ENCODE peak calls at places on chromosomes 3 and 15, in nine cellular contexts. One of them, this sample, is unnamed.

GRCh38 chr3:4826237-4827100 is 152.8 kb upstream of the BHLHE40 start:
- DNase-seq in astrocyte of the spinal cord: peak; percentile 47
- DNase-seq in Peyer's patch: peak; percentile 88
- DNase-seq in breast epithelium: no peak
- DNase-seq in fibroblast of lung: peak; percentile 77
- DNase-seq in lower leg skin: peak; percentile 94
- DNase-seq in kidney: peak; percentile 95
- DNase-seq in fibroblast of pulmonary artery: peak; percentile 23
- DNase-seq in HFFc6: no peak
- DNase-seq in this sample: no peak

GRCh38 chr3:155870945-155871745 is 695 bp downstream of the GMPS start:
- DNase-seq in astrocyte of the spinal cord: no peak
- DNase-seq in Peyer's patch: peak; percentile 74
- DNase-seq in breast epithelium: peak; percentile 61
- DNase-seq in fibroblast of lung: peak; percentile 4
- DNase-seq in lower leg skin: peak; percentile 91
- DNase-seq in kidney: peak; percentile 85
- DNase-seq in fibroblast of pulmonary artery: no peak
- DNase-seq in HFFc6: peak; percentile 35
- DNase-seq in this sample: peak; percentile 20

GRCh38 chr3:108838411-108838810 is 15.8 kb downstream of the TRAT1 start:
- DNase-seq in astrocyte of the spinal cord: no peak
- DNase-seq in Peyer's patch: no peak
- DNase-seq in breast epithelium: no peak
- DNase-seq in fibroblast of lung: no peak
- DNase-seq in lower leg skin: no peak
- DNase-seq in kidney: no peak
- DNase-seq in fibroblast of pulmonary artery: no peak
- DNase-seq in HFFc6: no peak
- DNase-seq in this sample: no peak

GRCh38 chr15:48279608-48280007 is 51.6 kb upstream of the DUT start:
- DNase-seq in astrocyte of the spinal cord: no peak
- DNase-seq in Peyer's patch: no peak
- DNase-seq in breast epithelium: no peak
- DNase-seq in fibroblast of lung: no peak
- DNase-seq in lower leg skin: no peak
- DNase-seq in kidney: no peak
- DNase-seq in fibroblast of pulmonary artery: no peak
- DNase-seq in HFFc6: no peak
- DNase-seq in this sample: no peak

GRCh38 chr3:128307781-128308469 is 154.6 kb downstream of the EEFSEC start:
- DNase-seq in astrocyte of the spinal cord: no peak
- DNase-seq in Peyer's patch: no peak
- DNase-seq in breast epithelium: no peak
- DNase-seq in fibroblast of lung: no peak
- DNase-seq in lower leg skin: no peak
- DNase-seq in kidney: no peak
- DNase-seq in fibroblast of pulmonary artery: no peak
- DNase-seq in HFFc6: no peak
- DNase-seq in this sample: no peak

GRCh38 chr3:128807186-128807830 is 72.1 kb upstream of the ACAD9 start:
- DNase-seq in astrocyte of the spinal cord: no peak
- DNase-seq in Peyer's patch: no peak
- DNase-seq in breast epithelium: no peak
- DNase-seq in fibroblast of lung: no peak
- DNase-seq in lower leg skin: no peak
- DNase-seq in kidney: no peak
- DNase-seq in fibroblast of pulmonary artery: no peak
- DNase-seq in HFFc6: no peak
- DNase-seq in this sample: no peak

GRCh38 chr3:38205472-38205805 is 40.1 kb downstream of the OXSR1 start:
- DNase-seq in astrocyte of the spinal cord: no peak
- DNase-seq in Peyer's patch: no peak
- DNase-seq in breast epithelium: no peak
- DNase-seq in fibroblast of lung: no peak
- DNase-seq in lower leg skin: no peak
- DNase-seq in kidney: no peak
- DNase-seq in fibroblast of pulmonary artery: no peak
- DNase-seq in HFFc6: no peak
- DNase-seq in this sample: no peak

GRCh38 chr15:57322602-57323250 is 53.6 kb upstream of the CGNL1 start:
- DNase-seq in astrocyte of the spinal cord: no peak
- DNase-seq in Peyer's patch: no peak
- DNase-seq in breast epithelium: no peak
- DNase-seq in fibroblast of lung: no peak
- DNase-seq in lower leg skin: no peak
- DNase-seq in kidney: peak; percentile 41
- DNase-seq in fibroblast of pulmonary artery: no peak
- DNase-seq in HFFc6: no peak
- DNase-seq in this sample: no peak

GRCh38 chr15:50676799-50677483 is 9.7 kb downstream of the TRPM7 start:
- DNase-seq in astrocyte of the spinal cord: peak; percentile 33
- DNase-seq in Peyer's patch: no peak
- DNase-seq in breast epithelium: no peak
- DNase-seq in fibroblast of lung: peak; percentile 63
- DNase-seq in lower leg skin: no peak
- DNase-seq in kidney: no peak
- DNase-seq in fibroblast of pulmonary artery: peak; percentile 17
- DNase-seq in HFFc6: peak; percentile 41
- DNase-seq in this sample: peak; percentile 43

GRCh38 chr3:117919611-117920010 is 1115.0 kb downstream of the IGSF11 start:
- DNase-seq in astrocyte of the spinal cord: no peak
- DNase-seq in Peyer's patch: no peak
- DNase-seq in breast epithelium: no peak
- DNase-seq in fibroblast of lung: no peak
- DNase-seq in lower leg skin: no peak
- DNase-seq in kidney: no peak
- DNase-seq in fibroblast of pulmonary artery: no peak
- DNase-seq in HFFc6: no peak
- DNase-seq in this sample: no peak

GRCh38 chr3:117914540-117914939 is 1120.1 kb downstream of the IGSF11 start:
- DNase-seq in astrocyte of the spinal cord: no peak
- DNase-seq in Peyer's patch: no peak
- DNase-seq in breast epithelium: no peak
- DNase-seq in fibroblast of lung: no peak
- DNase-seq in lower leg skin: no peak
- DNase-seq in kidney: no peak
- DNase-seq in fibroblast of pulmonary artery: no peak
- DNase-seq in HFFc6: no peak
- DNase-seq in this sample: no peak

GRCh38 chr3:117912352-117912751 is 1122.3 kb downstream of the IGSF11 start:
- DNase-seq in astrocyte of the spinal cord: no peak
- DNase-seq in Peyer's patch: no peak
- DNase-seq in breast epithelium: no peak
- DNase-seq in fibroblast of lung: no peak
- DNase-seq in lower leg skin: no peak
- DNase-seq in kidney: no peak
- DNase-seq in fibroblast of pulmonary artery: no peak
- DNase-seq in HFFc6: no peak
- DNase-seq in this sample: no peak

GRCh38 chr3:117920240-117920923 is 1114.3 kb downstream of the IGSF11 start:
- DNase-seq in astrocyte of the spinal cord: no peak
- DNase-seq in Peyer's patch: no peak
- DNase-seq in breast epithelium: no peak
- DNase-seq in fibroblast of lung: peak; percentile 8
- DNase-seq in lower leg skin: no peak
- DNase-seq in kidney: no peak
- DNase-seq in fibroblast of pulmonary artery: no peak
- DNase-seq in HFFc6: no peak
- DNase-seq in this sample: no peak

GRCh38 chr3:117916839-117917238 is 1117.8 kb downstream of the IGSF11 start:
- DNase-seq in astrocyte of the spinal cord: no peak
- DNase-seq in Peyer's patch: no peak
- DNase-seq in breast epithelium: no peak
- DNase-seq in fibroblast of lung: no peak
- DNase-seq in lower leg skin: no peak
- DNase-seq in kidney: no peak
- DNase-seq in fibroblast of pulmonary artery: no peak
- DNase-seq in HFFc6: no peak
- DNase-seq in this sample: no peak
- TF ChIP-seq CTCF in astrocyte of the spinal cord: no peak
- TF ChIP-seq CTCF in Peyer's patch: no peak
- TF ChIP-seq CTCF in breast epithelium: no peak
- TF ChIP-seq CTCF in fibroblast of lung: no peak
- TF ChIP-seq CTCF in lower leg skin: no peak
- TF ChIP-seq CTCF in kidney: no peak
- TF ChIP-seq CTCF in fibroblast of pulmonary artery: no peak
- TF ChIP-seq CTCF in HFFc6: no peak
- TF ChIP-seq CTCF in this sample: no peak

GRCh38 chr3:48739955-48740823 is 23.2 kb upstream of the IP6K2 start:
- DNase-seq in astrocyte of the spinal cord: peak; percentile 63
- DNase-seq in Peyer's patch: peak; percentile 90
- DNase-seq in breast epithelium: peak; percentile 87
- DNase-seq in fibroblast of lung: peak; percentile 68
- DNase-seq in lower leg skin: peak; percentile 96
- DNase-seq in kidney: peak; percentile 96
- DNase-seq in fibroblast of pulmonary artery: peak; percentile 89
- DNase-seq in HFFc6: peak; percentile 80
- DNase-seq in this sample: peak; percentile 80
- TF ChIP-seq CTCF in astrocyte of the spinal cord: peak; percentile 93
- TF ChIP-seq CTCF in Peyer's patch: peak; percentile 99
- TF ChIP-seq CTCF in breast epithelium: peak; percentile 82
- TF ChIP-seq CTCF in fibroblast of lung: peak; percentile 90
- TF ChIP-seq CTCF in lower leg skin: no peak
- TF ChIP-seq CTCF in kidney: peak; percentile 88
- TF ChIP-seq CTCF in fibroblast of pulmonary artery: peak; percentile 84
- TF ChIP-seq CTCF in HFFc6: peak; percentile 95
- TF ChIP-seq CTCF in this sample: peak; percentile 89

DNA sequence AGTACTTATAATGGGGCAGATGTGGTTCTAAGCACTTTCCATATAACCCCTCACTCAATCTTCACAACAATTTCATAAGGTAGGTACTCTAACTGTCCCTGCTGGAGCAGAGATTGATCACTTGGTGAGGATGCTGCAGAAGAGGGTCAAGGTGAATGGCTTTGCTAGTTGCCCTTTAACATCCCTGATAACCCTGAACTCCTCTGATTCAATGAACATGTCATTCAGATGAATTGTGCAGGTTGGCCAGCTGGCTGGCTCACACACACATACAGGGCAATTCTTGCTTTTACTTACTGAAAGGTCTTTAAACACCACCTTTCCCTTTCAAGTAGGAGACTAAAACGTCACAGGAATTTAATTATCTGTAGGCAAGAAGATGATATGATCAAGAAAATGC is 984.2 kb upstream of the CFAP20DC start:
- DNase-seq in astrocyte of the spinal cord: no peak
- DNase-seq in Peyer's patch: no peak
- DNase-seq in breast epithelium: no peak
- DNase-seq in fibroblast of lung: no peak
- DNase-seq in lower leg skin: no peak
- DNase-seq in kidney: no peak
- DNase-seq in fibroblast of pulmonary artery: no peak
- DNase-seq in HFFc6: no peak
- DNase-seq in this sample: no peak
- TF ChIP-seq CTCF in astrocyte of the spinal cord: no peak
- TF ChIP-seq CTCF in Peyer's patch: no peak
- TF ChIP-seq CTCF in breast epithelium: no peak
- TF ChIP-seq CTCF in fibroblast of lung: no peak
- TF ChIP-seq CTCF in lower leg skin: no peak
- TF ChIP-seq CTCF in kidney: no peak
- TF ChIP-seq CTCF in fibroblast of pulmonary artery: no peak
- TF ChIP-seq CTCF in HFFc6: no peak
- TF ChIP-seq CTCF in this sample: no peak

GRCh38 chr3:192091831-192092230 is 630.9 kb downstream of the PYDC2 start:
- DNase-seq in astrocyte of the spinal cord: peak; percentile 27
- DNase-seq in Peyer's patch: no peak
- DNase-seq in breast epithelium: no peak
- DNase-seq in fibroblast of lung: peak; percentile 74
- DNase-seq in lower leg skin: no peak
- DNase-seq in kidney: no peak
- DNase-seq in fibroblast of pulmonary artery: peak; percentile 1
- DNase-seq in HFFc6: peak; percentile 30
- DNase-seq in this sample: peak; percentile 5

GRCh38 chr3:192092388-192093005 is 631.5 kb downstream of the PYDC2 start:
- DNase-seq in astrocyte of the spinal cord: no peak
- DNase-seq in Peyer's patch: no peak
- DNase-seq in breast epithelium: no peak
- DNase-seq in fibroblast of lung: no peak
- DNase-seq in lower leg skin: no peak
- DNase-seq in kidney: no peak
- DNase-seq in fibroblast of pulmonary artery: no peak
- DNase-seq in HFFc6: peak; percentile 3
- DNase-seq in this sample: no peak

GRCh38 chr3:192090586-192090985 is 629.6 kb downstream of the PYDC2 start:
- DNase-seq in astrocyte of the spinal cord: peak; percentile 12
- DNase-seq in Peyer's patch: no peak
- DNase-seq in breast epithelium: no peak
- DNase-seq in fibroblast of lung: peak; percentile 7
- DNase-seq in lower leg skin: no peak
- DNase-seq in kidney: no peak
- DNase-seq in fibroblast of pulmonary artery: no peak
- DNase-seq in HFFc6: no peak
- DNase-seq in this sample: no peak
- TF ChIP-seq CTCF in astrocyte of the spinal cord: no peak
- TF ChIP-seq CTCF in Peyer's patch: no peak
- TF ChIP-seq CTCF in breast epithelium: no peak
- TF ChIP-seq CTCF in fibroblast of lung: no peak
- TF ChIP-seq CTCF in lower leg skin: no peak
- TF ChIP-seq CTCF in kidney: no peak
- TF ChIP-seq CTCF in fibroblast of pulmonary artery: no peak
- TF ChIP-seq CTCF in HFFc6: peak; percentile 49
- TF ChIP-seq CTCF in this sample: no peak

GRCh38 chr3:133192967-133193366 is 154.8 kb downstream of the TMEM108 start:
- DNase-seq in astrocyte of the spinal cord: no peak
- DNase-seq in Peyer's patch: no peak
- DNase-seq in breast epithelium: no peak
- DNase-seq in fibroblast of lung: peak; percentile 55
- DNase-seq in lower leg skin: no peak
- DNase-seq in kidney: no peak
- DNase-seq in fibroblast of pulmonary artery: no peak
- DNase-seq in HFFc6: no peak
- DNase-seq in this sample: no peak

GRCh38 chr3:133192363-133192945 is 154.3 kb downstream of the TMEM108 start:
- DNase-seq in astrocyte of the spinal cord: no peak
- DNase-seq in Peyer's patch: no peak
- DNase-seq in breast epithelium: no peak
- DNase-seq in fibroblast of lung: peak; percentile 16
- DNase-seq in lower leg skin: no peak
- DNase-seq in kidney: no peak
- DNase-seq in fibroblast of pulmonary artery: no peak
- DNase-seq in HFFc6: no peak
- DNase-seq in this sample: no peak

GRCh38 chr3:133191818-133192217 is 153.6 kb downstream of the TMEM108 start:
- DNase-seq in astrocyte of the spinal cord: no peak
- DNase-seq in Peyer's patch: no peak
- DNase-seq in breast epithelium: no peak
- DNase-seq in fibroblast of lung: no peak
- DNase-seq in lower leg skin: no peak
- DNase-seq in kidney: no peak
- DNase-seq in fibroblast of pulmonary artery: no peak
- DNase-seq in HFFc6: no peak
- DNase-seq in this sample: no peak

GRCh38 chr3:133188996-133189395 is 150.8 kb downstream of the TMEM108 start:
- DNase-seq in astrocyte of the spinal cord: no peak
- DNase-seq in Peyer's patch: no peak
- DNase-seq in breast epithelium: no peak
- DNase-seq in fibroblast of lung: no peak
- DNase-seq in lower leg skin: no peak
- DNase-seq in kidney: no peak
- DNase-seq in fibroblast of pulmonary artery: no peak
- DNase-seq in HFFc6: no peak
- DNase-seq in this sample: no peak
- TF ChIP-seq CTCF in astrocyte of the spinal cord: no peak
- TF ChIP-seq CTCF in Peyer's patch: no peak
- TF ChIP-seq CTCF in breast epithelium: no peak
- TF ChIP-seq CTCF in fibroblast of lung: no peak
- TF ChIP-seq CTCF in lower leg skin: no peak
- TF ChIP-seq CTCF in kidney: no peak
- TF ChIP-seq CTCF in fibroblast of pulmonary artery: no peak
- TF ChIP-seq CTCF in HFFc6: no peak
- TF ChIP-seq CTCF in this sample: no peak

GRCh38 chr3:188792788-188793187 is 379.0 kb upstream of the TPRG1 start:
- DNase-seq in astrocyte of the spinal cord: peak; percentile 41
- DNase-seq in Peyer's patch: no peak
- DNase-seq in breast epithelium: no peak
- DNase-seq in fibroblast of lung: peak; percentile 34
- DNase-seq in lower leg skin: no peak
- DNase-seq in kidney: peak; percentile 73
- DNase-seq in fibroblast of pulmonary artery: peak; percentile 38
- DNase-seq in HFFc6: no peak
- DNase-seq in this sample: peak; percentile 63
- TF ChIP-seq CTCF in astrocyte of the spinal cord: peak; percentile 49
- TF ChIP-seq CTCF in Peyer's patch: no peak
- TF ChIP-seq CTCF in breast epithelium: no peak
- TF ChIP-seq CTCF in fibroblast of lung: peak; percentile 46
- TF ChIP-seq CTCF in lower leg skin: no peak
- TF ChIP-seq CTCF in kidney: no peak
- TF ChIP-seq CTCF in fibroblast of pulmonary artery: peak; percentile 36
- TF ChIP-seq CTCF in HFFc6: no peak
- TF ChIP-seq CTCF in this sample: peak; percentile 70

This sample was measured in choroid plexus epithelial cell.